ENCODE peak calls at places on chromosomes 5 and 9, in seven cellular contexts. A is psoas muscle, O is lung, X is fibroblast of lung, Z is GM23248, J is mesendoderm, K is mammary epithelial cell. R is an unnamed sample. For H3K4me1, the result is how much of the 10 kb centered on the place peaks cover.

GRCh38 chr9:115997923-115998322 is 155.7 kb upstream of the PAPPA start:
- DNase-seq in A (no peak), O (no peak), X (peak), Z (peak), J (no peak), K (peak), R (peak)

GRCh38 chr5:1882337-1883119 is at the start of gene IRX4:
- DNase-seq in A (no peak), O (no peak), X (peak), Z (peak), J (peak), K (peak), R (no peak)

GRCh38 chr5:23274156-23274555 is 233.3 kb upstream of the PRDM9 start:
- DNase-seq in A (no peak), O (no peak), X (no peak), Z (no peak), J (no peak), K (peak), R (no peak)

GRCh38 chr5:170104299-170104698 is 1.4 kb upstream of the FOXI1 start:
- DNase-seq in A (no peak), O (no peak), X (no peak), Z (no peak), J (no peak), K (no peak), R (no peak)

GRCh38 chr9:77457916-77458592 is 190.1 kb downstream of the GNA14 start:
- DNase-seq in A (peak), O (peak), X (peak), Z (peak), J (peak), K (peak), R (peak)

GRCh38 chr9:98084396-98084795 is 27.9 kb downstream of the NANS start:
- DNase-seq in A (no peak), O (no peak), X (no peak), Z (no peak), J (no peak), K (no peak), R (no peak)

GRCh38 chr5:164184158-164184557 is 678.7 kb downstream of the MAT2B start:
- DNase-seq in A (no peak), O (no peak), X (no peak), Z (no peak), J (no peak), K (no peak), R (no peak)

GRCh38 chr5:168590666-168591065 is 11.5 kb upstream of the PANK3 start:
- DNase-seq in A (no peak), O (no peak), X (no peak), Z (no peak), J (no peak), K (no peak), R (no peak)

GRCh38 chr5:103674739-103675138 is 112.2 kb upstream of the NUDT12 start:
- DNase-seq in A (no peak), O (no peak), X (peak), Z (peak), J (no peak), K (no peak), R (no peak)

GRCh38 chr5:43729846-43730478 is 127.0 kb downstream of the NNT start:
- DNase-seq in A (no peak), O (no peak), X (peak), Z (peak), J (peak), K (peak), R (peak)

GRCh38 chr9:93091056-93091452 is 5.0 kb upstream of the CARD19 start:
- DNase-seq in A (no peak), O (no peak), X (no peak), Z (no peak), J (no peak), K (no peak), R (no peak)

GRCh38 chr5:157449011-157449723 is 10.8 kb upstream of the NIPAL4 start:
- DNase-seq in A (peak), O (no peak), X (peak), Z (peak), J (no peak), K (no peak), R (no peak)

GRCh38 chr5:141742144-141742543 is 60.1 kb upstream of the ARAP3 start:
- DNase-seq in A (no peak), O (no peak), X (no peak), Z (no peak), J (no peak), K (no peak), R (no peak)

GRCh38 chr5:60929024-60929423 is 15.8 kb downstream of the ERCC8 start:
- DNase-seq in A (no peak), O (no peak), X (peak), Z (peak), J (no peak), K (no peak), R (peak)

GRCh38 chr9:127470662-127471061 is 19.4 kb downstream of the LRSAM1 start:
- DNase-seq in A (no peak), O (no peak), X (no peak), Z (no peak), J (peak), K (no peak), R (no peak)

GRCh38 chr9:37029776-37030590 is 4.1 kb downstream of the PAX5 start:
- DNase-seq in A (no peak), O (no peak), X (no peak), Z (peak), J (peak), K (peak), R (no peak)

GRCh38 chr9:120663380-120663779 is 50.9 kb downstream of the MEGF9 start:
- DNase-seq in A (no peak), O (no peak), X (no peak), Z (no peak), J (no peak), K (no peak), R (no peak)

GRCh38 chr9:136769710-136770191 is 5.4 kb upstream of the LCN15 start:
- DNase-seq in A (no peak), O (no peak), X (no peak), Z (peak), J (peak), K (no peak), R (no peak)

GRCh38 chr5:150137168-150137957 is 18.3 kb downstream of the PDGFRB start:
- DNase-seq in A (no peak), O (no peak), X (no peak), Z (peak), J (peak), K (no peak), R (peak)

GRCh38 chr5:62564101-62564500 is 14.5 kb upstream of the LRRC70 start:
- DNase-seq in A (no peak), O (no peak), X (no peak), Z (no peak), J (no peak), K (no peak), R (no peak)

GRCh38 chr5:26942481-26942880 is 95.9 kb downstream of the CDH9 start:
- DNase-seq in A (no peak), O (no peak), X (peak), Z (no peak), J (no peak), K (peak), R (peak)

GRCh38 chr9:37371565-37372464 is 50.7 kb upstream of the GRHPR start:
- DNase-seq in A (no peak), O (no peak), X (no peak), Z (peak), J (no peak), K (no peak), R (no peak)

GRCh38 chr9:126463426-126463825 is 136.8 kb downstream of the MVB12B start:
- DNase-seq in A (no peak), O (no peak), X (no peak), Z (no peak), J (no peak), K (no peak), R (no peak)

GRCh38 chr5:34706084-34706483 is 50.0 kb downstream of the RAI14 start:
- DNase-seq in A (no peak), O (no peak), X (no peak), Z (peak), J (no peak), K (no peak), R (no peak)

GRCh38 chr9:114364528-114365041 is 23.2 kb downstream of the AKNA start:
- DNase-seq in A (no peak), O (no peak), X (no peak), Z (peak), J (no peak), K (peak), R (no peak)

GRCh38 chr5:157855404-157855994 is 3.4 kb downstream of the CLINT1 start:
- DNase-seq in A (peak), O (peak), X (peak), Z (peak), J (peak), K (peak), R (peak)

DNA sequence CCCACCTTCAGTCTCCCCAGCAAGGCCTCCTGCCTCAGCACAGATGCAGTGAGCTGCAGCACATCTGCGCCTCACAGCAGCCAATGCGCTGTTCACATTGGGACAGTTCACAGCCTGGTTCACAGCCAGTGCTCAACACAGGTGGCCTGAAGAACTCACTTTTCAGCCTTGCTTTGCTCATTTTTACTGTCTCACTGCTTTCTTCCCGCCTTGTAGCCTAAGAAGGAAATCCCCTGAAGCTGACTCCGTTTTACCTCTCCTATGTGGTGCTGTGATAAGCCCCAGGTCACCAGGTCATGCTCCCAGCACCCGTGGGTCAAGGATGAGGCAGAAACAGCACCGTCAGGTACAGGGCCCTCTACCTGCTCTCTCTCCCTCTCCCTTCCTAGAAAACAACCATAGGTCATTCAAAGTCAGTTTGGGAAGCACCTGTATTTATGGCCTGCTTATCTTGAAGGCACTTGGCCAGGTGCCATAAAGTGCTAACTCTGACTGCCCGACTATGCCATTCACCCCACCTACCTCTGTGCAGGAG is 1.1 kb downstream of the GCNT4 start:
- DNase-seq in A (no peak), O (no peak), X (no peak), Z (peak), J (peak), K (peak), R (no peak)
- H3K4me1 ChIP-seq in A (under half), O (under half), X (under half), Z (under half), J (under half), K (half or more), R (under half)

GRCh38 chr9:131198316-131198715 is 72.9 kb downstream of the NUP214 start:
- DNase-seq in A (no peak), O (no peak), X (no peak), Z (no peak), J (no peak), K (no peak), R (no peak)

GRCh38 chr9:131193051-131193450 is 67.7 kb downstream of the NUP214 start:
- DNase-seq in A (no peak), O (no peak), X (no peak), Z (no peak), J (no peak), K (no peak), R (no peak)

GRCh38 chr9:131194767-131195166 is 69.4 kb downstream of the NUP214 start:
- DNase-seq in A (no peak), O (no peak), X (no peak), Z (no peak), J (no peak), K (no peak), R (no peak)

GRCh38 chr9:131201856-131202255 is 74.5 kb downstream of the FAM78A start:
- DNase-seq in A (no peak), O (no peak), X (no peak), Z (no peak), J (no peak), K (no peak), R (no peak)

GRCh38 chr9:131197160-131197911 is 72.0 kb downstream of the NUP214 start:
- DNase-seq in A (no peak), O (no peak), X (no peak), Z (no peak), J (no peak), K (no peak), R (no peak)
- H3K4me1 ChIP-seq in A (under half), O (under half), X (under half), Z (under half), J (under half), K (under half), R (under half)

GRCh38 chr5:33309780-33310345 is 130.9 kb upstream of the TARS1 start:
- DNase-seq in A (no peak), O (no peak), X (no peak), Z (peak), J (no peak), K (no peak), R (no peak)

GRCh38 chr5:33312631-33313030 is 128.1 kb upstream of the TARS1 start:
- DNase-seq in A (no peak), O (no peak), X (peak), Z (peak), J (no peak), K (no peak), R (no peak)

GRCh38 chr5:33313150-33313549 is 127.6 kb upstream of the TARS1 start:
- DNase-seq in A (no peak), O (no peak), X (peak), Z (peak), J (peak), K (peak), R (peak)

GRCh38 chr5:33310471-33310870 is 130.3 kb upstream of the TARS1 start:
- DNase-seq in A (no peak), O (no peak), X (peak), Z (peak), J (no peak), K (peak), R (peak)

GRCh38 chr5:33311893-33312292 is 128.9 kb upstream of the TARS1 start:
- DNase-seq in A (no peak), O (no peak), X (peak), Z (peak), J (no peak), K (peak), R (peak)
- H3K4me1 ChIP-seq in A (under half), O (under half), X (under half), Z (half or more), J (under half), K (under half), R (under half)

GRCh38 chr9:87342743-87343142 is 154.9 kb upstream of the DAPK1 start:
- DNase-seq in A (peak), O (no peak), X (peak), Z (no peak), J (no peak), K (no peak), R (no peak)
- H3K4me1 ChIP-seq in A (under half), O (under half), X (under half), Z (under half), J (under half), K (under half), R (under half)

GRCh38 chr5:151222769-151223446 is 984 bp downstream of the CCDC69 start:
- DNase-seq in A (peak), O (peak), X (no peak), Z (no peak), J (no peak), K (no peak), R (peak)

GRCh38 chr5:151222054-151222768 is 1.7 kb downstream of the CCDC69 start:
- DNase-seq in A (peak), O (no peak), X (no peak), Z (no peak), J (no peak), K (no peak), R (no peak)

GRCh38 chr5:151225071-151225470 is 1.2 kb upstream of the CCDC69 start:
- DNase-seq in A (no peak), O (no peak), X (no peak), Z (no peak), J (no peak), K (no peak), R (no peak)

GRCh38 chr5:151224372-151224771 is 480 bp upstream of the CCDC69 start:
- DNase-seq in A (no peak), O (no peak), X (no peak), Z (no peak), J (no peak), K (no peak), R (no peak)

GRCh38 chr5:151223447-151224264 is at the start of gene CCDC69:
- DNase-seq in A (peak), O (peak), X (peak), Z (peak), J (peak), K (peak), R (peak)
- H3K4me1 ChIP-seq in A (under half), O (under half), X (under half), Z (under half), J (under half), K (under half), R (under half)